ENCODE peak calls at places on chromosomes 1 and 21, in five cellular contexts. Q is T follicular helper cell; P is GM12891; J is epithelial cell of proximal tubule; R is stimulated activated CD4-positive, alpha-beta T cell treated with anti-CD3 and anti-CD28 coated beads, TNF-alpha, amount 100 ng/mL, for 4 hours. K is an unnamed sample.

GRCh38 chr1:5391725-5392124 is 600.5 kb downstream of the NPHP4 start:
- DNase-seq in J (no peak), Q (no peak), P (no peak), R (no peak), K (no peak)

GRCh38 chr1:180501865-180502360 is 464 bp downstream of the ACBD6 start:
- DNase-seq in J (no peak), R (no peak), Q (no peak), P (peak), K (peak)

GRCh38 chr1:50667272-50667671 is 244.0 kb upstream of the DMRTA2 start:
- DNase-seq in P (no peak), R (no peak), J (no peak), Q (no peak), K (no peak)

GRCh38 chr1:89957063-89957462 is 37.8 kb upstream of the ZNF326 start:
- DNase-seq in P (no peak), R (no peak), J (no peak), Q (no peak), K (no peak)

GRCh38 chr1:47769983-47770382 is 227.2 kb downstream of the TRABD2B start:
- DNase-seq in J (no peak), Q (no peak), P (no peak), R (no peak), K (no peak)

GRCh38 chr1:148367596-148367995 is 115.5 kb downstream of the PPIAL4G start:
- DNase-seq in P (no peak), Q (no peak), R (no peak), J (no peak), K (no peak)

GRCh38 chr1:155241851-155242264 is 13.4 kb downstream of the ENTREP3 start:
- DNase-seq in R (no peak), P (no peak), Q (no peak), J (no peak), K (no peak)

GRCh38 chr21:41926068-41926806 is 27.6 kb downstream of the C2CD2 start:
- DNase-seq in R (peak), Q (no peak), J (peak), P (no peak), K (peak)

GRCh38 chr1:97877307-97877706 is 43.5 kb downstream of the DPYD start:
- DNase-seq in Q (no peak), P (no peak), J (no peak), R (no peak), K (no peak)

GRCh38 chr1:40032240-40032891 is 8.2 kb upstream of the CAP1 start:
- DNase-seq in R (peak), P (no peak), J (no peak), Q (peak), K (no peak)

GRCh38 chr1:22745675-22746585 is 35.3 kb downstream of the EPHB2 start:
- DNase-seq in P (no peak), Q (no peak), J (peak), R (no peak), K (no peak)

GRCh38 chr1:183567584-183567983 is 22.7 kb downstream of the NCF2 start:
- DNase-seq in P (peak), J (no peak), Q (no peak), R (no peak), K (no peak)

GRCh38 chr1:34320081-34320480 is 143.4 kb downstream of the C1orf94 start:
- DNase-seq in P (no peak), J (no peak), Q (no peak), R (no peak), K (no peak)

GRCh38 chr1:228315945-228316588 is 90.6 kb downstream of the TRIM11 start:
- DNase-seq in J (no peak), Q (no peak), R (no peak), P (no peak), K (no peak)

GRCh38 chr1:940121-941026 is 16.7 kb downstream of the SAMD11 start:
- DNase-seq in R (no peak), P (peak), J (no peak), Q (no peak), K (peak)

GRCh38 chr1:183164963-183165362 is 21.1 kb upstream of the LAMC2 start:
- DNase-seq in P (no peak), R (no peak), J (no peak), Q (no peak), K (no peak)

GRCh38 chr21:44986471-44987291 is 46.9 kb downstream of the SLX9 start:
- DNase-seq in P (no peak), R (no peak), Q (no peak), J (no peak), K (no peak)

GRCh38 chr21:14484188-14485009 is 61.7 kb downstream of the SAMSN1 start:
- DNase-seq in Q (no peak), J (no peak), P (no peak), R (no peak), K (no peak)

GRCh38 chr1:171929121-171929520 is 87.8 kb downstream of the DNM3 start:
- DNase-seq in Q (no peak), P (no peak), J (no peak), R (no peak), K (no peak)

GRCh38 chr1:243229526-243229925 is 25.6 kb downstream of the CEP170 start:
- DNase-seq in J (no peak), Q (no peak), P (no peak), R (no peak), K (no peak)

GRCh38 chr21:36330904-36331303 is 10.9 kb downstream of the MORC3 start:
- DNase-seq in P (no peak), Q (peak), R (peak), J (no peak), K (no peak)